ENCODE peak calls at places on chromosomes 7 and 10, in eight cellular contexts. Z is pancreas, A is heart left ventricle, G is iPS DF 6.9, I is endothelial cell of umbilical vein, L is SK-N-SH, M is IMR-90, H is Caco-2. O is an unnamed sample. For H3K27me3 and H3K9me3, the result is how much of the 10 kb centered on the place peaks cover.

GRCh38 chr10:53898532-53898931 is 902.5 kb downstream of the PCDH15 start:
- DNase-seq in Z (no peak), A (no peak), G (no peak), I (no peak), L (no peak), M (no peak), H (no peak), O (no peak)

GRCh38 chr7:15041226-15041625 is 138.7 kb upstream of the DGKB start:
- DNase-seq in Z (no peak), A (no peak), G (no peak), I (peak), L (no peak), M (peak), H (no peak), O (no peak)

GRCh38 chr7:44881610-44882009 is 3.7 kb downstream of the PURB start:
- DNase-seq in Z (no peak), A (no peak), G (no peak), I (peak), L (no peak), M (peak), H (no peak), O (no peak)

GRCh38 chr7:137354361-137354760 is 10.8 kb upstream of the PTN start:
- DNase-seq in Z (peak), A (no peak), G (no peak), I (no peak), L (no peak), M (peak), H (no peak), O (no peak)

GRCh38 chr10:35005868-35006267 is 84.3 kb downstream of the CUL2 start:
- DNase-seq in Z (no peak), A (no peak), G (no peak), I (peak), L (no peak), M (peak), H (no peak), O (no peak)

GRCh38 chr10:10794776-10795175 is 222.9 kb upstream of the CELF2 start:
- DNase-seq in Z (no peak), A (no peak), G (no peak), I (no peak), L (no peak), M (peak), H (no peak), O (no peak)

GRCh38 chr10:124341768-124342135 is 77.0 kb downstream of the OAT start:
- DNase-seq in Z (no peak), A (no peak), G (no peak), I (no peak), L (no peak), M (no peak), H (peak), O (no peak)

GRCh38 chr7:151339651-151340377 is 1.8 kb upstream of the NUB1 start:
- DNase-seq in Z (no peak), A (no peak), G (no peak), I (no peak), L (no peak), M (no peak), H (no peak), O (no peak)

GRCh38 chr7:121547341-121548092 is 151.4 kb upstream of the FAM3C start:
- DNase-seq in Z (no peak), A (no peak), G (peak), I (peak), L (peak), M (peak), H (no peak), O (no peak)

GRCh38 chr10:49160814-49161213 is 27.0 kb upstream of the FAM170B start:
- DNase-seq in Z (no peak), A (no peak), G (no peak), I (no peak), L (no peak), M (no peak), H (no peak), O (peak)

GRCh38 chr7:44058759-44059218 is 6.6 kb downstream of the PGAM2 start:
- DNase-seq in Z (no peak), A (no peak), G (no peak), I (no peak), L (no peak), M (no peak), H (no peak), O (no peak)

GRCh38 chr7:110944966-110945644 is 145.8 kb upstream of the LRRN3 start:
- DNase-seq in Z (no peak), A (no peak), G (no peak), I (no peak), L (no peak), M (no peak), H (no peak), O (no peak)

GRCh38 chr7:157515342-157516041 is 178.7 kb downstream of the DNAJB6 start:
- DNase-seq in Z (no peak), A (no peak), G (no peak), I (no peak), L (no peak), M (no peak), H (no peak), O (no peak)

GRCh38 chr7:47946581-47947354 is 1.5 kb downstream of the PKD1L1 start:
- DNase-seq in Z (no peak), A (no peak), G (no peak), I (peak), L (no peak), M (no peak), H (no peak), O (no peak)

GRCh38 chr10:86596266-86596665 is 58.1 kb upstream of the OPN4 start:
- DNase-seq in Z (peak), A (no peak), G (no peak), I (no peak), L (no peak), M (no peak), H (no peak), O (no peak)

GRCh38 chr7:100719523-100720319 is 547 bp upstream of the EPO start:
- DNase-seq in Z (no peak), A (no peak), G (no peak), I (no peak), L (no peak), M (peak), H (peak), O (no peak)

GRCh38 chr10:55374917-55375316 is 573.9 kb upstream of the PCDH15 start:
- DNase-seq in Z (no peak), A (no peak), G (no peak), I (peak), L (no peak), M (no peak), H (no peak), O (no peak)

GRCh38 chr7:115024276-115024675 is 102.4 kb downstream of the MDFIC start:
- DNase-seq in Z (no peak), A (no peak), G (no peak), I (peak), L (no peak), M (no peak), H (no peak), O (no peak)

GRCh38 chr10:20839910-20840309 is 57.2 kb downstream of the NEBL start:
- DNase-seq in Z (no peak), A (no peak), G (no peak), I (no peak), L (no peak), M (no peak), H (no peak), O (no peak)

GRCh38 chr7:2042650-2043049 is 190.1 kb downstream of the MAD1L1 start:
- DNase-seq in Z (no peak), A (no peak), G (no peak), I (no peak), L (no peak), M (no peak), H (peak), O (no peak)

GRCh38 chr7:1233328-1234048 is 816 bp downstream of the UNCX start:
- DNase-seq in Z (no peak), A (no peak), G (no peak), I (no peak), L (no peak), M (no peak), H (no peak), O (no peak)

DNA sequence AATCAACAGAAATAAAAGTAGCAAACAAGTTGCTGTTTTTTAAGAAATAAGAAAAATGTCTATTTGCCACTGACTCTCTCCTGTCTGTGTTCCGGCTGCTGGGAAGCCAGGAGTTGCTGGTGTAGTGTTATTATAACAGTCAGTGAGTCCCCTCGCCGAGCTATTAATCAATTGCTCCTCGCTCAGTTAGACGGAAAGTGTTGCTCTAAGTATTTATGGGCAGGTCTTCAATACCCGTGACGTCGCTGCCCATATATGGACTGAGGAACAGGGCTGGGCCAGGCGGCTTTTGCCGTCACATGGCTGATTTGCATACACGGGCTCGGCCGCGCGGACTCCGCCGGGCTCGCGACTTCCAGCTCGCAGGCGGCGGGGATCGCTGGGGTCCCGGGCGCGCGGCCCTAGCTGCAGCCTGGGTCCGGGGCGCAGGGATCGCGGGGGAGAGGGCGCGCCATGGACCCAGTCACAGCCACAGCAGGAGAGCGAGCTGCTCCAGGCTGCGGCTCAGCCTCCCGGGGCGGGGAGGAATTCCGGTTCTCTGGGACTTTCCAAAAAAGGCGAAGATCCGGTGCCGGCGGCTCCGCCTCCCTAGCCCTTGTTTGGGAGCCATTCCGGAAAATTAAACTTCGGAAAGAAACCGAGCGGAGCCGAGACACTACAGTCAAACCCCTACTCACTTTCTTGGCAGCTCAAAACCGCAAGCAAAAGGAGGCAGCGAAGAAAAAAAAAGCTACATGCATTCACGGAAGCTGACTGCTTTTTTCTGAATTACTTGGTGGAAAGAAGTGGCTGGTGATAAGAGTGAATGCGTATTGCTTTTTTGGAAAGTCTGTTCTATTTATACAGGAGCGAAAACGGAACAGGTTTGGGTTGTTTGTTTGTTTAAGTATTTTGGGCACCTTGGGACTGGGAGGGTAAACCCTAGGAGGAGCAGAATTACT is at the start of gene EGR2:
- DNase-seq in Z (peak), A (peak), G (peak), I (peak), L (peak), M (peak), H (peak), O (peak)
- H3K27me3 ChIP-seq in Z (under half), A (under half), G (under half), I (under half), L (under half), M (under half), H (under half), O (under half)

DNA sequence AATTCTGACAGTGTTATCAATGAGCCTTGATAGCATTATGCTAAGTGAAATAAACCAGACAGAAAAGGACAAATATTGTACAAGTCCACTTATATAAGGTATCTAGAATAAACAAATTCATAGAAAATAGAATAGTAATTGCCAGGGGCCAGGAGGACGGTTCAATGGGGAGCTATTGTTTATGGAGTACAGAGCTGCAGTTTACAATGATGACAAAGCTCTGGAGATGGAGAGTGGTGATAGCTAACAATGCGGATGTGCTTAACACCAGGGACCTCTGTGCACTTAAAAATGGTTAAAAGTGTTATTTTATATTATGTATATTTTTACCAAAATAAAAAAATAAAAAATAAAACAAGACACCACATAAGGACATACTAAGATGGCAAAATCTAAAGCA is 46.1 kb upstream of the ZNF33B start:
- DNase-seq in Z (no peak), A (no peak), G (no peak), I (no peak), L (no peak), M (no peak), H (no peak), O (no peak)
- H3K9me3 ChIP-seq in Z (under half), A (under half), G (under half), I (under half), L (under half), M (under half), H (under half), O (under half)

DNA sequence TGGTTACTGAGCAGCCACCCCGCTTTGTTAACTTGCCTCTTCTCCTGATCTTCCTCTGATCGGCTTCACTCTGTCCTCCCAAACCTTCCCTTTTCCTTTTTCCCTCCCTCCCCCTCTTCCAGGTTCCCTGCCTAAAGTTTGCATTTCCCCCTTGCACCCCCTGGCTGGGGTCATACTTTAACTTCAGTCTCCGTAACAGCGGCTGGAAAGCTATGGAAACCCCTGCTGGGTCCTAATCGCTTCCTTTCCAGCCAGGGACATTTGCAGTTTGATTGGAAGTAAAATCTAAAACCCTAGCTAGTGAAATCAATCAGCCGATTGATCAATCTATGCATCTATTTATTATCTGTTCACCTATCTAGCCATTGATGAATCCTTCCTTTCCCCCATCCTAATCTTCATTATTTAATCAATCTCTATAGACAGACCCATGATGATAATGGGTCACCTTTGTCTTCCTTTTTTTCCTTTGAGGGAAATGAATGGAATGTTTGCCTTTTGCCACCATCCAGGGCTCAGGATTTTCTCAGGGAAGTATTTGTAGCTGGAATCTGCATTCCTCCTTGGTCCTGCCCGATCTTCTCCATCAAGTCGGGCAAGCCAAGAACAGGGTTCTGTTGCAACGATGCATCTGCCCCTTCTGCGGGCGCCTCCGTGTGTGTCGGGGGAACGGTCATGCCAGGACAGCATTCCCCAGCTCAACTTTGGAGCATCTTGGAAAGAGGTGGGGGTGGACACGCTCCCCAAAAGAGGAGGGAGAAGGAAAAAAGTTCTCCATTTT is 8.8 kb downstream of the GATA3 start:
- DNase-seq in Z (no peak), A (no peak), G (no peak), I (peak), L (no peak), M (no peak), H (no peak), O (no peak)
- H3K27me3 ChIP-seq in Z (under half), A (half or more), G (under half), I (under half), L (under half), M (under half), H (under half), O (under half)

GRCh38 chr10:131270461-131271190 is 40.9 kb downstream of the TCERG1L start:
- DNase-seq in Z (no peak), A (no peak), G (no peak), I (no peak), L (peak), M (no peak), H (no peak), O (no peak)
- H3K9me3 ChIP-seq in Z (under half), A (under half), G (under half), I (under half), L (under half), M (half or more), H (under half), O (under half)

GRCh38 chr7:142796001-142796500 is 25.3 kb downstream of the PRSS2 start:
- DNase-seq in Z (no peak), A (no peak), G (no peak), I (no peak), L (no peak), M (no peak), H (no peak), O (no peak)
- H3K27me3 ChIP-seq in Z (under half), A (half or more), G (under half), I (under half), L (half or more), M (half or more), H (under half), O (under half)

DNA sequence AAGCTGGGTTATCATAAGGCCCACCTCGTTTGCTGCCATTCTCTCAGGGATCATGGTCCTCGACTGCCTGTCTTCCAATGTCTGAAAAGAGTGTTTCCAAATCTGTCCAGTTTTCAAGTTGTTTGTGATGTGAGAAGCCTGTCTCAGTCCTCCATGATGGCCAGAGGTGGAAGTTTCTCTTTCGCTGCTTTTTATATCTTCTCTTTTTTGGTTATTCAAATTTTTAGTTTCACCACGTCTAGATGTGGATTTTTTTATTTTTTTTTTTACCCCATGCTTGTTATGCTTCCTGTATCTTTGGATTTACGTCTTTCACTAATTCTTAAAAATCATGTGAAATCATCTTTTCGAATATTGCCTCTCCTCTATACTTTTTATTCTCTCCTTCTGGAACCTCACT is 6.1 kb upstream of the RBM33 start:
- DNase-seq in Z (no peak), A (no peak), G (no peak), I (no peak), L (no peak), M (no peak), H (no peak), O (no peak)
- H3K9me3 ChIP-seq in Z (under half), A (under half), G (under half), I (under half), L (under half), M (under half), H (under half), O (under half)

DNA sequence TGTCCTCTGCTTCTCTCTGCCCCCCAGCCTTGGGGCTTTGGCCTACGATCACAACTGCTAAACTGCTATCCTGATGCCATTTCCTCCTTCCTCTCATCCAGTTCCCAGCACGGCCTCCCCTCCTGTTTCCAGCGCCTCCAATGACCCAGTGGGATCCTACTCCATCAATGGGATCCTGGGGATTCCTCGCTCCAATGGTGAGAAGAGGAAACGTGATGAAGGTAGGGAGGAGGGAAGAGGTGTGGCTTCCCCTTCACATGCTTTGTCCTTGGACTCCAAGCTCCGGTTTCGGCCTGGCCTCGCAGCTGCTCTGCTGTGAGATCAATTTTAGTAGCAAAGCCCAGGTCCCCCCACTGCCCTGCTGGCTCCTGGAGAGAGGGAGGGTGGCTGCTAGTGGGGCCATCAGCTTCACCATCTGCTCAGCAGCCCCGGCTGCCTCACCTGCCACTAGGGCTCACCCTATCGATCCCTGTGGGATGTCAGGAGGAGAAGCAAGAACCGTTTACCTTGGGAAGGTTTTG is 35.8 kb downstream of the PAX2 start:
- DNase-seq in Z (no peak), A (no peak), G (no peak), I (no peak), L (no peak), M (no peak), H (no peak), O (no peak)
- H3K27me3 ChIP-seq in Z (under half), A (under half), G (under half), I (under half), L (under half), M (half or more), H (under half), O (under half)